ENCODE peak calls at places on chromosomes 2 and 18, in six cellular contexts. One of them, this sample, is unnamed.

GRCh38 chr18:3689986-3690681 is 240.2 kb downstream of the TGIF1 start:
- DNase-seq in AG10803: no peak
- DNase-seq in HT-29: peak; percentile 7
- DNase-seq in GM12891: no peak
- DNase-seq in stromal cell of bone marrow: no peak
- DNase-seq in germinal center: no peak
- DNase-seq in this sample: no peak

GRCh38 chr2:108853421-108853820 is 66.8 kb downstream of the CCDC138 start:
- DNase-seq in AG10803: peak; percentile 12
- DNase-seq in HT-29: no peak
- DNase-seq in GM12891: no peak
- DNase-seq in stromal cell of bone marrow: no peak
- DNase-seq in germinal center: no peak
- DNase-seq in this sample: no peak

GRCh38 chr2:23495661-23496114 is 110.7 kb downstream of the KLHL29 start:
- DNase-seq in AG10803: peak; percentile 6
- DNase-seq in HT-29: no peak
- DNase-seq in GM12891: no peak
- DNase-seq in stromal cell of bone marrow: no peak
- DNase-seq in germinal center: no peak
- DNase-seq in this sample: no peak

GRCh38 chr2:175577405-175577986 is 396.0 kb upstream of the ATP5MC3 start:
- DNase-seq in AG10803: no peak
- DNase-seq in HT-29: no peak
- DNase-seq in GM12891: no peak
- DNase-seq in stromal cell of bone marrow: no peak
- DNase-seq in germinal center: no peak
- DNase-seq in this sample: no peak

GRCh38 chr2:38060206-38060605 is 15.7 kb downstream of the CYP1B1 start:
- DNase-seq in AG10803: no peak
- DNase-seq in HT-29: no peak
- DNase-seq in GM12891: no peak
- DNase-seq in stromal cell of bone marrow: no peak
- DNase-seq in germinal center: no peak
- DNase-seq in this sample: no peak

GRCh38 chr2:100281521-100282438 is 40.5 kb downstream of the LONRF2 start:
- DNase-seq in AG10803: no peak
- DNase-seq in HT-29: no peak
- DNase-seq in GM12891: no peak
- DNase-seq in stromal cell of bone marrow: no peak
- DNase-seq in germinal center: no peak
- DNase-seq in this sample: no peak

GRCh38 chr2:173401716-173402326 is 47.1 kb downstream of the CDCA7 start:
- DNase-seq in AG10803: no peak
- DNase-seq in HT-29: no peak
- DNase-seq in GM12891: no peak
- DNase-seq in stromal cell of bone marrow: no peak
- DNase-seq in germinal center: no peak
- DNase-seq in this sample: no peak

GRCh38 chr2:138324068-138324771 is 177.3 kb upstream of the SPOPL start:
- DNase-seq in AG10803: no peak
- DNase-seq in HT-29: no peak
- DNase-seq in GM12891: no peak
- DNase-seq in stromal cell of bone marrow: no peak
- DNase-seq in germinal center: no peak
- DNase-seq in this sample: no peak

GRCh38 chr2:67674668-67675067 is 277.5 kb downstream of the ETAA1 start:
- DNase-seq in AG10803: no peak
- DNase-seq in HT-29: no peak
- DNase-seq in GM12891: no peak
- DNase-seq in stromal cell of bone marrow: no peak
- DNase-seq in germinal center: no peak
- DNase-seq in this sample: no peak

GRCh38 chr2:237383991-237384671 is 29.8 kb downstream of the COL6A3 start:
- DNase-seq in AG10803: peak; percentile 78
- DNase-seq in HT-29: no peak
- DNase-seq in GM12891: no peak
- DNase-seq in stromal cell of bone marrow: peak; percentile 69
- DNase-seq in germinal center: no peak
- DNase-seq in this sample: no peak

GRCh38 chr2:51597086-51597485 is 565.2 kb upstream of the NRXN1 start:
- DNase-seq in AG10803: no peak
- DNase-seq in HT-29: no peak
- DNase-seq in GM12891: no peak
- DNase-seq in stromal cell of bone marrow: no peak
- DNase-seq in germinal center: no peak
- DNase-seq in this sample: no peak

GRCh38 chr2:102313025-102313424 is 1.7 kb downstream of the IL1RL1 start:
- DNase-seq in AG10803: peak; percentile 22
- DNase-seq in HT-29: no peak
- DNase-seq in GM12891: no peak
- DNase-seq in stromal cell of bone marrow: peak; percentile 63
- DNase-seq in germinal center: no peak
- DNase-seq in this sample: no peak

GRCh38 chr2:196489366-196489765 is 150.1 kb upstream of the CCDC150 start:
- DNase-seq in AG10803: peak; percentile 25
- DNase-seq in HT-29: no peak
- DNase-seq in GM12891: no peak
- DNase-seq in stromal cell of bone marrow: no peak
- DNase-seq in germinal center: no peak
- DNase-seq in this sample: no peak

GRCh38 chr2:20351555-20352229 is 1.0 kb upstream of the PUM2 start:
- DNase-seq in AG10803: no peak
- DNase-seq in HT-29: no peak
- DNase-seq in GM12891: no peak
- DNase-seq in stromal cell of bone marrow: no peak
- DNase-seq in germinal center: no peak
- DNase-seq in this sample: no peak

GRCh38 chr18:48186084-48186798 is 222.9 kb downstream of the ZBTB7C start:
- DNase-seq in AG10803: no peak
- DNase-seq in HT-29: no peak
- DNase-seq in GM12891: no peak
- DNase-seq in stromal cell of bone marrow: no peak
- DNase-seq in germinal center: no peak
- DNase-seq in this sample: no peak

GRCh38 chr2:190809139-190809764 is 71.4 kb upstream of the GLS start:
- DNase-seq in AG10803: peak; percentile 60
- DNase-seq in HT-29: peak; percentile 59
- DNase-seq in GM12891: no peak
- DNase-seq in stromal cell of bone marrow: no peak
- DNase-seq in germinal center: no peak
- DNase-seq in this sample: no peak

GRCh38 chr2:47504174-47504810 is 101.3 kb downstream of the MSH2 start:
- DNase-seq in AG10803: no peak
- DNase-seq in HT-29: no peak
- DNase-seq in GM12891: no peak
- DNase-seq in stromal cell of bone marrow: no peak
- DNase-seq in germinal center: no peak
- DNase-seq in this sample: no peak

GRCh38 chr2:62197017-62197586 is 1.2 kb downstream of the B3GNT2 start:
- DNase-seq in AG10803: no peak
- DNase-seq in HT-29: peak; percentile 42
- DNase-seq in GM12891: no peak
- DNase-seq in stromal cell of bone marrow: no peak
- DNase-seq in germinal center: peak; percentile 29
- DNase-seq in this sample: no peak